ENCODE peak calls at places on chromosomes 5 and 9, in ten cellular contexts. K is neural progenitor cell, X is AG09309, T is HCT116, G is body of pancreas, D is AG04450, R is ascending aorta, V is astrocyte, W is keratinocyte, J is left ventricle myocardium inferior. B is an unnamed sample.

GRCh38 chr9:112408819-112409218 is 28.9 kb downstream of the HSDL2 start:
- DNase-seq in K (no peak), X (no peak), T (no peak), G (no peak), D (no peak), R (no peak), V (no peak), W (no peak), J (no peak), B (no peak)

GRCh38 chr5:103340717-103341397 is 82.3 kb downstream of the MACIR start:
- DNase-seq in K (no peak), X (no peak), T (no peak), G (no peak), D (no peak), R (no peak), V (no peak), W (no peak), J (no peak), B (peak)

GRCh38 chr5:139677404-139678282 is 29.5 kb downstream of the CXXC5 start:
- DNase-seq in K (peak), X (no peak), T (no peak), G (peak), D (no peak), R (no peak), V (no peak), W (no peak), J (peak), B (no peak)

GRCh38 chr5:143682221-143682620 is 129.7 kb upstream of the HMHB1 start:
- DNase-seq in K (no peak), X (no peak), T (no peak), G (no peak), D (no peak), R (no peak), V (no peak), W (no peak), J (no peak), B (peak)

GRCh38 chr5:125719681-125720676 is 703.2 kb upstream of the GRAMD2B start:
- DNase-seq in K (peak), X (no peak), T (no peak), G (peak), D (no peak), R (no peak), V (peak), W (no peak), J (no peak), B (peak)

GRCh38 chr9:101848485-101848919 is 110.1 kb upstream of the GRIN3A start:
- DNase-seq in K (no peak), X (no peak), T (no peak), G (no peak), D (no peak), R (no peak), V (peak), W (no peak), J (no peak), B (peak)

GRCh38 chr9:120911295-120911843 is 15.2 kb downstream of the TRAF1 start:
- DNase-seq in K (no peak), X (no peak), T (no peak), G (no peak), D (no peak), R (no peak), V (no peak), W (no peak), J (no peak), B (no peak)

GRCh38 chr5:181223729-181224389 is 778 bp downstream of the TRIM41 start:
- DNase-seq in K (peak), X (no peak), T (no peak), G (peak), D (no peak), R (no peak), V (peak), W (no peak), J (no peak), B (peak)

GRCh38 chr9:88605500-88606172 is 70.7 kb downstream of the NXNL2 start:
- DNase-seq in K (no peak), X (peak), T (no peak), G (no peak), D (no peak), R (no peak), V (peak), W (no peak), J (no peak), B (peak)

GRCh38 chr5:179139111-179139935 is 79.2 kb downstream of the ZNF354C start:
- DNase-seq in K (no peak), X (no peak), T (no peak), G (no peak), D (no peak), R (no peak), V (no peak), W (no peak), J (no peak), B (no peak)

GRCh38 chr5:90226433-90227099 is 183.0 kb downstream of the CETN3 start:
- DNase-seq in K (no peak), X (no peak), T (no peak), G (peak), D (no peak), R (no peak), V (no peak), W (no peak), J (no peak), B (no peak)

GRCh38 chr9:4837768-4838546 is 45.2 kb downstream of the RCL1 start:
- DNase-seq in K (no peak), X (peak), T (no peak), G (no peak), D (peak), R (no peak), V (peak), W (no peak), J (no peak), B (peak)

GRCh38 chr5:125559296-125559695 is 812.9 kb upstream of the ZNF608 start:
- DNase-seq in K (no peak), X (peak), T (peak), G (no peak), D (peak), R (no peak), V (peak), W (peak), J (no peak), B (peak)

GRCh38 chr9:97906236-97906831 is 16.0 kb downstream of the TRMO start:
- DNase-seq in K (no peak), X (no peak), T (no peak), G (no peak), D (no peak), R (no peak), V (no peak), W (no peak), J (peak), B (no peak)

GRCh38 chr5:152437861-152438260 is 32.8 kb upstream of the NMUR2 start:
- DNase-seq in K (peak), X (no peak), T (no peak), G (no peak), D (no peak), R (no peak), V (no peak), W (no peak), J (no peak), B (no peak)

GRCh38 chr9:76255781-76256455 is 138.3 kb downstream of the RFK start:
- DNase-seq in K (no peak), X (peak), T (no peak), G (peak), D (peak), R (peak), V (peak), W (no peak), J (peak), B (peak)

GRCh38 chr9:76221423-76221822 is 172.8 kb downstream of the RFK start:
- DNase-seq in K (no peak), X (no peak), T (no peak), G (no peak), D (no peak), R (no peak), V (no peak), W (no peak), J (no peak), B (no peak)

GRCh38 chr5:169791251-169791650 is 154.2 kb downstream of the DOCK2 start:
- DNase-seq in K (no peak), X (no peak), T (no peak), G (no peak), D (no peak), R (no peak), V (peak), W (no peak), J (no peak), B (no peak)

GRCh38 chr9:98314381-98315066 is 59.1 kb upstream of the TBC1D2 start:
- DNase-seq in K (no peak), X (peak), T (no peak), G (no peak), D (no peak), R (no peak), V (peak), W (no peak), J (no peak), B (peak)

DNA sequence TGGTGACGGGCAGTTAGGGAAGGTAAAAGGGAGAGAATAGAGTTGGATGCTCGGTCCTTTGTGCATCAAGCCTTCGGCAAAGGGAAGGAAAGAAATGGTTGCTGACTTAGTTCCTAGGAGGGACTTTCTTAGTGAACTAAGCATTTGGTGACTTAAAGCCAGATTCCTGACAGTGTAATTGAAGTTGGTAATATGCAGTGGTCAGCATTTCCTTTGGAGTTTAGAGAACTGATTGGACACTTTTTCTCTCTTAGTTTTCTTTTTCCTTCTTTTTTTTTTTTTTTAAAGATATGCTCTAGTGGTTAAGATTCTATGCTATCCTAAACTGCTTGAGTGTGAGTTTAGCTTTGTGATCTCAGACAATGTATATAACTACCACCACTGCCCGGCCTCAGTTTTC is 2.3 kb downstream of the CLTA start:
- DNase-seq in K (no peak), X (no peak), T (no peak), G (no peak), D (no peak), R (no peak), V (no peak), W (no peak), J (no peak), B (peak)
- H3K4me3 ChIP-seq in K (peak), X (peak), T (no peak), G (no peak), D (peak), R (peak), V (peak), W (peak), J (peak), B (peak)

GRCh38 chr5:37247496-37247895 is 1.7 kb downstream of the CPLANE1 start:
- DNase-seq in K (no peak), X (no peak), T (no peak), G (no peak), D (no peak), R (no peak), V (no peak), W (no peak), J (no peak), B (no peak)
- TF ChIP-seq CTCF in K (no peak), X (no peak), T (no peak), G (no peak), D (no peak), R (no peak), V (no peak), W (no peak), J (no peak), B (no peak)

DNA sequence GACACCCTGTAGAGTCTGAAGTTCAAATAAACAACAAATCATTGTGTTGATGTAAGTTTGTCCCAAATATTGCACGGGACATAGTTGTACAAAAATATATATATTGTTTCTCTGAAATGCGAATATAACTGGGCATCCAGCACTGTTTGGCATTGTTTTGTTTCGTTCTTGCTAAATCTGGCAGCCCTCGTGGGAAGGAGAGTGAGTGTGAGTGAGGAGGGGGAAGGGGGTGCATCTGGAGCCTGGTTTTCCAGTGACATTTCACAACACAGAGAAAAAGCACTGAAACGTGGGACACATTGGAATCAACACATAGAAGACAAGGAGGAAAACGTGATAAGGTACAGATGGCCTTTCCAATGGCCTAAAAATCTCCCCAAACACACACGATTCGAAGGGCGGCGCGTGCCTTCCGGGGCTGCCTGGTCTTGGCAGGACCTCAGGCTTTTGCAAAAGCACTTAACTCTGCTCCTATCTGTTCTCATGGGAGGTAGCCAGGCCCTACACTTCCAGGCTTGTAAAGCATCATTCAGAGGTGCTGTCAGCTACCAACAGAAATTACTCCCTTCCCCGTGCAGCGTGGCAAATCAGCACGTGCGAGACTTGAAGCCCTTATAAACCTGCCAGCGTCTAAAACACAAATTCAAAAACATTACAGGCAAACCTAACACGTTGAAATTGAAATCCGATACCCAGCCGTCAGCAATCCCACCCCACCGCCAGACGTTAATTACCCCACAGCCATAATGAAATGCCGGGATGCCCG is 129.4 kb downstream of the OLFM1 start:
- DNase-seq in K (peak), X (no peak), T (no peak), G (peak), D (no peak), R (no peak), V (no peak), W (no peak), J (no peak), B (no peak)
- H3K4me3 ChIP-seq in K (no peak), X (no peak), T (no peak), G (no peak), D (no peak), R (no peak), V (no peak), W (no peak), J (no peak), B (no peak)

GRCh38 chr9:36765468-36766341 is 193.0 kb downstream of the MELK start:
- DNase-seq in K (peak), X (no peak), T (peak), G (peak), D (no peak), R (no peak), V (no peak), W (no peak), J (peak), B (peak)
- TF ChIP-seq CTCF in K (no peak), X (no peak), T (no peak), G (no peak), D (no peak), R (no peak), V (no peak), W (no peak), J (no peak), B (no peak)

DNA sequence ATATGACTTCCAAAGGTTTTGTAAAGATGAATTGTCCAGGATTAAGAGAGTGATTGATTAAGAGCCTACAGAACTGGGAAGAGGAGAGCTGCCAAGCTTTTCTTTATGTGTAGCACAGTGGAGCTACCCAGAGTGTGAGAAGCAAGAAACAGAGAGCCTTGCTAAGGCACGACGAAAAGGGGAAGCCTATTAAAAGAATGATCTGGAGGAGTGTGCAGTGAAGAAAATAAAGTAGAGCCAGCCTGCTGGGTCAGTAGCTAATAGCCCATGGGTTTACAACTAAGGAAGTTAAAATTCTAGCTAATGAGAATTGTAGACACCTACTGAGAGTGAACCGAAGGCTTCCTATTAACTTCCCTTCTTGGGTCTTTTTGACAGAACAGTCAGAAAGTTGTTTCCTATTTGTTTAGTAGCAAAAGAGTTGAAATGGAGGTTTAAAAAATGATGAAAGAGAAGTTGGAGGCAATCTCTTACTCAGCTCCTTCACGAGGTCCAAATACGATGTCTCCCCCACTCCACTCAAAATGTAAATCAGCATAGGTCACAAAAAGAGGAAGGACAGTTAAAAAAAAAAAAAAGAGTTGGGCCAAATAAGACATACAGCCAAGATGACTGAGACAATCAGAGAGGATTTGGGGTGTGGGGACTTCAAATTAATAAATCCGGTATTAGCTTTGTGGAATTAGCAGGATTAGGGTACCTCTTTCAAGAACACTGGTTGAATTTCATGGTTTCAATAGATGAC is 902 bp upstream of the PRR16 start:
- DNase-seq in K (peak), X (no peak), T (no peak), G (no peak), D (no peak), R (no peak), V (no peak), W (no peak), J (no peak), B (no peak)
- H3K4me3 ChIP-seq in K (peak), X (peak), T (no peak), G (no peak), D (no peak), R (peak), V (no peak), W (no peak), J (peak), B (no peak)

DNA sequence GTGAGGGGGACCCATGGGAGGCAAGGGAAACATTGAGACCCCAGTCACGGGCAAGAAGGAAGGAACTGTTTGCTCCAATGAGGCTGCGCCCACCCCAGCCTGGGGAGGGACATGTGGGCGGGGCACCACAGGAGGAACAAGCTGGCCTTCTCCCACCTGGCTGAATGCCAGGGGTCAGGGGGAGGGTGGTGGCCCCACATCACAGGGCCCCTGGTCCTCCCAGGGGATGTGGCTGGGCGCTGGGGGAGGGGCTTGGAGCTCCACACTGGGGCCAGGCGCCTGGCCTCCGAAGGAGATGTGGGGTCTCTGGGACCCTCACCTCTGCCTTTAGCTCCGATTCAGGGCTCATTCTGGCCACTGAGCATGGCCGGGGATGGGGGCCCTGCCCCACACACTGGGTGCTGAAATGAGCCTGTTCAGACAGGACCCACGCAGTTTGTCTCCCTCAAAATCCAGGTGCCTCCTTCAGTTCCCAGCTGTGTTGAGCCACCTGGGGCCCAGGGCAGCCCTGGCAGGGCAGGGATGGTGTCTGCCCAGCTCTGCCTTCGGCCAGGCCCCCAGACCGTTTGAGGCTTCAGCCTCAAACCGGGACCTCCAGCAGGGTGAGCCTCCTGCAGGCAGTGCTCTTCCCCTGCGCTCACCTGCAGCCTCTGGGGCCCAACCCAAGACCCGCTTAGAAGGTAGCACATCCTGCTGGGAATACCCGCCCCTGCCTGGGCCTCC is 33.2 kb upstream of the NOTCH1 start:
- DNase-seq in K (no peak), X (no peak), T (peak), G (peak), D (no peak), R (no peak), V (no peak), W (no peak), J (peak), B (no peak)
- TF ChIP-seq CTCF in K (no peak), X (no peak), T (no peak), G (no peak), D (no peak), R (no peak), V (no peak), W (no peak), J (no peak), B (no peak)